ENCODE peak calls at places on chromosomes 6 and 20, in ten cellular contexts. O is GM23338, B is fibroblast of pulmonary artery, M is epithelial cell of esophagus, C is H1, P is HFFc6, D is cardiac muscle cell, Y is activated B cell treated with CpG ODN at 0.5 μM for 24 hours, V is adrenal gland, E is heart left ventricle. A is an unnamed sample.

GRCh38 chr6:117481278-117481925 is 1.1 kb upstream of the DCBLD1 start:
- DNase-seq in V (no peak), M (no peak), C (no peak), D (no peak), B (no peak), Y (no peak), E (peak; percentile 62), P (no peak), O (peak; percentile 41), A (no peak)

GRCh38 chr20:3751664-3752385 is 15.7 kb downstream of the ADISSP start:
- DNase-seq in D (no peak), M (peak; percentile 63), E (peak; percentile 84), B (no peak), C (peak; percentile 60), P (no peak), V (peak; percentile 75), Y (peak; percentile 54), O (peak; percentile 83), A (no peak)

GRCh38 chr6:161215193-161215592 is 58.7 kb downstream of the AGPAT4 start:
- DNase-seq in C (no peak), O (no peak), D (peak; percentile 91), B (peak; percentile 92), P (peak; percentile 82), M (peak; percentile 95), E (no peak), Y (no peak), V (no peak), A (no peak)

GRCh38 chr6:16922282-16922681 is 161.0 kb upstream of the ATXN1 start:
- DNase-seq in E (no peak), O (peak; percentile 16), Y (no peak), P (no peak), V (no peak), D (no peak), C (no peak), M (no peak), B (no peak), A (no peak)

GRCh38 chr20:40860487-40860902 is 168.1 kb upstream of the TOP1 start:
- DNase-seq in E (no peak), C (no peak), M (peak; percentile 33), Y (no peak), P (peak; percentile 57), B (peak; percentile 25), V (peak; percentile 28), D (peak; percentile 81), O (no peak), A (no peak)

GRCh38 chr6:35478259-35478658 is 10.1 kb downstream of the RPL10A start:
- DNase-seq in B (no peak), M (no peak), D (no peak), C (no peak), P (no peak), Y (no peak), V (no peak), E (no peak), O (no peak), A (no peak)

GRCh38 chr6:142863981-142864380 is 81.0 kb downstream of the HIVEP2 start:
- DNase-seq in D (no peak), P (no peak), B (no peak), C (no peak), V (no peak), E (no peak), M (no peak), O (peak; percentile 60), Y (no peak), A (no peak)

GRCh38 chr20:58650181-58650775 is 805 bp upstream of the STX16 start:
- DNase-seq in B (no peak), D (peak; percentile 35), M (no peak), C (no peak), O (peak; percentile 68), Y (peak; percentile 54), E (peak; percentile 69), V (no peak), P (no peak), A (no peak)

GRCh38 chr20:9038791-9039190 is 30.1 kb upstream of the PLCB4 start:
- DNase-seq in Y (no peak), E (no peak), O (no peak), V (no peak), D (no peak), P (peak; percentile 33), C (no peak), B (no peak), M (no peak), A (no peak)

GRCh38 chr20:36062799-36063198 is 91.7 kb upstream of the EPB41L1 start:
- DNase-seq in B (no peak), Y (no peak), O (no peak), P (peak; percentile 79), E (no peak), C (no peak), M (peak; percentile 37), D (no peak), V (no peak), A (no peak)

GRCh38 chr6:125961117-125961516 is 4.5 kb downstream of the HINT3 start:
- DNase-seq in P (no peak), M (no peak), Y (no peak), C (no peak), D (no peak), O (no peak), B (no peak), E (no peak), V (no peak), A (no peak)

GRCh38 chr6:125962900-125963497 is 6.4 kb downstream of the HINT3 start:
- DNase-seq in E (no peak), O (no peak), V (no peak), C (no peak), M (no peak), D (no peak), P (no peak), Y (no peak), B (no peak), A (no peak)

GRCh38 chr6:125970760-125971159 is 14.2 kb downstream of the HINT3 start:
- DNase-seq in M (no peak), E (no peak), Y (no peak), D (no peak), B (no peak), V (no peak), O (no peak), P (no peak), C (no peak), A (no peak)

GRCh38 chr6:125968493-125968892 is 11.9 kb downstream of the HINT3 start:
- DNase-seq in B (no peak), O (no peak), P (no peak), M (no peak), C (no peak), D (no peak), V (no peak), E (no peak), Y (no peak), A (no peak)

DNA sequence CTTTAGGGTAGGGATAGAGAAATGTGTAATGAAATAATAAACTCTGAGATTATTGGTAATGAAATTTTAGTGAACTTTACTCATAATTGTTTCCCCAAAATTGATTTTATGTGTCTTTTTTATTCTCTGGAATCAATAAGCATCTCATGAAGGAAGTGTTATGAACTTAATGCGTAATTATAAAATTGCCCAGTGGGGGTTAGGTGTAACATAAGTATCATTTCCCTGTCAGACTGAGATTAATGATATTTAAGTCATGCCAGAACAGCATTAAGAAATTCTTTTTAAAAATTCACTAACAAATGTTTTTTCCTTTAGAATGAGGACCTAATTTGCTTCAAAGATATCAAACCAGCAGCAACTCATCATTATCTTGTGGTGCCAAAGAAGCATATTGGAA is 10.0 kb downstream of the HINT3 start:
- DNase-seq in M (no peak), B (no peak), D (no peak), E (no peak), O (no peak), V (no peak), C (no peak), P (no peak), Y (no peak), A (no peak)
- TF ChIP-seq CTCF in M (no peak), B (no peak), D (no peak), E (no peak), O (no peak), V (no peak), C (no peak), P (no peak), Y (no peak), A (no peak)

GRCh38 chr6:112100561-112100960 is 13.2 kb downstream of the FAM229B start:
- DNase-seq in C (peak; percentile 21), B (no peak), E (no peak), M (no peak), O (peak; percentile 42), P (no peak), Y (no peak), V (no peak), D (no peak), A (no peak)

DNA sequence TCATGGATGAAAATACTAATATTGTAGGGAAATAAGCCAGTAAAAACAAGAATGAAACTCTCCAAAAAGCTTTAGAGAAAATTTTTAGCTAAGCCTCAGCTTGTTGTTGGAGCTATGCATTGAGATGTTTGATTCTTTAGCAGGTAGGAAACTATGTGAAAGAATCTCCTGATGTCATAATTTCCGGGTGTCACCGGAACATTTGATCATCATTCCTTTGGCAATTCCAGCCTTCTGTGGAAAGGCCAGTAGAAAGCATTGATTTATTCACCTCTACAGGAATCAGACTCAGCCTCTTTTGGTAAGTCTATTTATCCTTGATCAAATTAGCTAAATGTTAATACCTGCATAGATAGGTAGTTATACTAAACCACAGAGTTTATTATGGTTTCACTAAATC is 9.5 kb downstream of the FAM229B start:
- DNase-seq in M (no peak), D (no peak), Y (no peak), V (no peak), O (no peak), C (no peak), P (no peak), B (no peak), E (no peak), A (no peak)
- TF ChIP-seq CTCF in M (no peak), D (no peak), Y (no peak), V (no peak), O (no peak), C (no peak), P (no peak), B (no peak), E (no peak), A (no peak)

GRCh38 chr20:11181964-11182363 is 508.2 kb upstream of the JAG1 start:
- DNase-seq in O (no peak), B (no peak), P (no peak), D (no peak), V (no peak), M (no peak), E (no peak), Y (no peak), C (no peak), A (no peak)
- TF ChIP-seq CTCF in O (no peak), B (no peak), P (no peak), D (no peak), V (no peak), M (peak; percentile 2), E (no peak), Y (no peak), C (no peak), A (no peak)

DNA sequence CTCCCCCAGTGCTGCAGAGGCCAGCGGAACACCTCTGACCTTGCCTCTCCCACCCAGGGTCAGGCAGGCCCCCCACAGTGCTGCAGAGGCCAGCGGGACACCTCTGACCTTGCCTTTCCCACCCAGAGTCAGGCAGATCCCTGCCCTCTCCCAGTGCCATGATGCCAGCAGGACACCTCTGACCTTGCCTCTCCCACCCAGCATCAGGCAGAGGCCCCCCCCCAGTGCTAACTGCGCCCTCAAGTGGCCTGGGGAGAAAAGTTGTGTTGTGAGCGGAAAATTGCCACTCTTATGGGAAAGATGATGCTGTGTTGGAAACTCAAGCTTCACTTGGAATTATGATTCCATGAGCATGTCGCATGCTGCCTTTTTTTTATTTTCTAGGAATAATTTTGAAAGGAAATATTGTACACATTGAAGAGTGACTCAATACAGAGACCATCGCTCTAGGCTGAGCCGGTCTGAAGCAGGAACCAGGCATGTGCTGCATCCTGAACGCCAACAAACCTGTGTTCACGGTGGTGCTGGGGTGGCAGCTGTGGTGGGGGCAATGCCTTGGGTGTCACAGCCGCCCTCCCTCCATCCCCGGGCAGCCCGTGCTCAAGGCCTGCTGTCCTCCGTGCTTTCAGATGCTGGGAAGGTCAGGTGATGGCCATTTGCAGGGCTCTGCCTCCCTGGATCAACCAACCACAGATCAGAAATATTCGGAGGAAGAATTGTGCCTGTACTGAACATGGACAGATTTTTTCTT is 98.6 kb downstream of the CDH4 start:
- DNase-seq in C (no peak), M (no peak), Y (no peak), E (no peak), O (no peak), P (no peak), V (no peak), D (no peak), B (no peak), A (no peak)
- TF ChIP-seq CTCF in C (peak; percentile 60), M (no peak), Y (no peak), E (no peak), O (peak; percentile 47), P (no peak), V (no peak), D (no peak), B (no peak), A (no peak)